ENCODE peak calls at places on chromosomes 5 and 9, in seven cellular contexts. O is AG04449; T is pancreas; G is AG09319; D is CD8-positive, alpha-beta T cell; J is thoracic aorta; K is spleen. F is an unnamed sample.

GRCh38 chr5:129379406-129379805 is 80.7 kb upstream of the ADAMTS19 start:
- DNase-seq in O (no peak), T (no peak), G (no peak), D (no peak), J (no peak), K (no peak), F (no peak)

GRCh38 chr5:45038366-45038987 is 229.7 kb downstream of the MRPS30 start:
- DNase-seq in O (no peak), T (no peak), G (no peak), D (no peak), J (no peak), K (no peak), F (no peak)

GRCh38 chr9:14148501-14149103 is 165.3 kb downstream of the NFIB start:
- DNase-seq in O (no peak), T (no peak), G (no peak), D (no peak), J (no peak), K (no peak), F (no peak)

GRCh38 chr5:31197183-31197582 is 3.7 kb downstream of the CDH6 start:
- DNase-seq in O (no peak), T (no peak), G (peak), D (no peak), J (no peak), K (no peak), F (no peak)

GRCh38 chr5:32531885-32532520 is 53.4 kb upstream of the SUB1 start:
- DNase-seq in O (no peak), T (no peak), G (no peak), D (peak), J (no peak), K (no peak), F (no peak)

GRCh38 chr5:177596775-177597238 is 3.1 kb upstream of the B4GALT7 start:
- DNase-seq in O (no peak), T (no peak), G (no peak), D (no peak), J (no peak), K (no peak), F (no peak)

GRCh38 chr9:100134731-100135130 is 35.7 kb downstream of the INVS start:
- DNase-seq in O (no peak), T (no peak), G (no peak), D (no peak), J (no peak), K (no peak), F (no peak)

GRCh38 chr5:83721878-83722779 is 1.5 kb upstream of the HAPLN1 start:
- DNase-seq in O (peak), T (peak), G (peak), D (no peak), J (peak), K (peak), F (no peak)

GRCh38 chr9:91734371-91734981 is 215.6 kb downstream of the ROR2 start:
- DNase-seq in O (no peak), T (peak), G (no peak), D (peak), J (no peak), K (peak), F (peak)

GRCh38 chr5:32044904-32045303 is 129.2 kb downstream of the GOLPH3 start:
- DNase-seq in O (peak), T (no peak), G (no peak), D (no peak), J (no peak), K (no peak), F (no peak)

GRCh38 chr5:167678457-167678856 is 613.0 kb upstream of the WWC1 start:
- DNase-seq in O (no peak), T (no peak), G (no peak), D (no peak), J (no peak), K (no peak), F (no peak)

GRCh38 chr5:140568664-140569063 is 4.0 kb downstream of the SLC35A4 start:
- DNase-seq in O (no peak), T (no peak), G (no peak), D (no peak), J (no peak), K (no peak), F (no peak)

GRCh38 chr9:37100317-37100716 is 20.1 kb upstream of the ZCCHC7 start:
- DNase-seq in O (no peak), T (no peak), G (no peak), D (no peak), J (no peak), K (no peak), F (no peak)

GRCh38 chr9:127908660-127908926 is 8.2 kb downstream of the ST6GALNAC4 start:
- DNase-seq in O (no peak), T (no peak), G (no peak), D (no peak), J (no peak), K (no peak), F (no peak)

GRCh38 chr9:33676746-33677505 is 118.4 kb upstream of the PRSS3 start:
- DNase-seq in O (no peak), T (peak), G (no peak), D (peak), J (no peak), K (peak), F (no peak)

GRCh38 chr5:151037561-151038291 is 17.3 kb downstream of the GPX3 start:
- DNase-seq in O (no peak), T (no peak), G (peak), D (no peak), J (no peak), K (peak), F (no peak)

GRCh38 chr5:72556351-72557146 is 49.3 kb upstream of the ZNF366 start:
- DNase-seq in O (no peak), T (peak), G (peak), D (peak), J (no peak), K (peak), F (no peak)

GRCh38 chr9:2336055-2336454 is 285.5 kb upstream of the VLDLR start:
- DNase-seq in O (no peak), T (no peak), G (no peak), D (no peak), J (no peak), K (no peak), F (no peak)

GRCh38 chr5:151926186-151926585 is 1.5 kb upstream of the GLRA1 start:
- DNase-seq in O (no peak), T (no peak), G (no peak), D (no peak), J (no peak), K (no peak), F (no peak)

GRCh38 chr5:110354341-110354740 is 372.1 kb downstream of the TMEM232 start:
- DNase-seq in O (no peak), T (peak), G (no peak), D (no peak), J (no peak), K (no peak), F (no peak)

GRCh38 chr9:107847977-107848376 is 358.4 kb upstream of the KLF4 start:
- DNase-seq in O (no peak), T (no peak), G (no peak), D (no peak), J (no peak), K (no peak), F (no peak)

GRCh38 chr9:136774416-136775045 is 10.2 kb upstream of the LCN15 start:
- DNase-seq in O (no peak), T (no peak), G (no peak), D (no peak), J (no peak), K (no peak), F (no peak)

GRCh38 chr5:156693113-156693512 is 157.0 kb upstream of the PPP1R2B start:
- DNase-seq in O (no peak), T (no peak), G (no peak), D (no peak), J (no peak), K (no peak), F (no peak)

GRCh38 chr9:20078246-20078645 is 289.4 kb upstream of the SLC24A2 start:
- DNase-seq in O (no peak), T (no peak), G (no peak), D (no peak), J (no peak), K (no peak), F (no peak)

GRCh38 chr9:69174645-69175487 is 789 bp downstream of the TJP2 start:
- DNase-seq in O (peak), T (peak), G (peak), D (no peak), J (peak), K (no peak), F (peak)

GRCh38 chr9:15277400-15278137 is 29.4 kb downstream of the TTC39B start:
- DNase-seq in O (no peak), T (no peak), G (no peak), D (no peak), J (no peak), K (no peak), F (no peak)

GRCh38 chr5:73963021-73963420 is 337.0 kb downstream of the ARHGEF28 start:
- DNase-seq in O (peak), T (peak), G (no peak), D (no peak), J (no peak), K (no peak), F (no peak)

GRCh38 chr9:89006308-89006707 is 15.0 kb downstream of the S1PR3 start:
- DNase-seq in O (no peak), T (no peak), G (no peak), D (no peak), J (no peak), K (no peak), F (no peak)

GRCh38 chr9:98365227-98365669 is 109.8 kb upstream of the TBC1D2 start:
- DNase-seq in O (no peak), T (no peak), G (no peak), D (no peak), J (no peak), K (no peak), F (no peak)

GRCh38 chr5:2702096-2702879 is 49.2 kb downstream of the IRX2 start:
- DNase-seq in O (no peak), T (no peak), G (no peak), D (no peak), J (no peak), K (no peak), F (no peak)

GRCh38 chr9:137077758-137078693 is 709 bp downstream of the UAP1L1 start:
- DNase-seq in O (no peak), T (no peak), G (no peak), D (peak), J (no peak), K (peak), F (no peak)

DNA sequence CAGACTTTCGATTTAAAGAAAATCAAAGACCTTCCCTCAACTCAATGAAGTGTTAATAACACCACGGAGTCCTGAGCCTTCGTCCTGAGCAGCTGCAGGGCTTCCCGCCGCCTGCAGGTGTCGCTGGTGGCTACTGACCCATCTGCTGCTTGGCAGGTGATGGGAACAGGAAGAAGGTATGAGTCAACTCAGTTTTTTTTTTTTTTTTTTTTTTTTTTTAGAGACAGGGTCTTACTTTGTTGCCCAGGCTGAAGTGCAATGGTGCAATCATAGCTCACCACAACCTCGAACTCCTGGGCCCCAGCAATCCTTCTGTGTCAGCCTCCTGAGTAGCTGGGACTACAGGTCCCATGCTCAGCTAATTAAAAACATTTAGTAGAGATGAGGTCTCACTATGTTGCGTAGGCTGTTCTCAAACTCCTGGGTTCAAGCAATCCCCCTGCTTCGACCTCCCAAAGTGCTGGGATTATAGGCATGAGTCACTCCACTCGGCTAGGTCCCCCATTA is 185.7 kb upstream of the IL12B start:
- DNase-seq in O (no peak), T (peak), G (no peak), D (peak), J (no peak), K (peak), F (peak)
- TF ChIP-seq CTCF in O (peak), T (peak), G (peak), D (peak), J (peak), K (peak), F (no peak)

DNA sequence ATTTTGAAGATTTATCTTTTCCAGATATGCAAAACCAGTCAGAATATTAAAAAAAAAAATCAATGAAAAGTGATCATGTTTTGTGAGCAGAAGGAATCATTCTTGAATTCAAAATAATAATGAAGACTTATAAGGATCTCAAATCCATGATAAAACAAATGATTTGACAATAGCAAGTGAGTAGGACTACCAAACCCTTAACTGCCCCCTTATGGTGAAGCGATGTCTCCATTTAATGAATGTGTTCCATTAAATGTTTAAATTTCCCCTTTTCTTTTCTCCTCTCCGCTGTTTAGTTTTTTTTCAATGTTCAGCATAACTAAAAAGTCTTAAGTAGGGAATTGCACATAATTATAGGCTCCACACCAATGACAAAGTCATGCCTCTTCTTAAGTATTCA is 12.2 kb upstream of the MARCHF3 start:
- DNase-seq in O (no peak), T (no peak), G (no peak), D (no peak), J (no peak), K (no peak), F (no peak)
- TF ChIP-seq CTCF in O (no peak), T (no peak), G (peak), D (no peak), J (no peak), K (no peak), F (no peak)

DNA sequence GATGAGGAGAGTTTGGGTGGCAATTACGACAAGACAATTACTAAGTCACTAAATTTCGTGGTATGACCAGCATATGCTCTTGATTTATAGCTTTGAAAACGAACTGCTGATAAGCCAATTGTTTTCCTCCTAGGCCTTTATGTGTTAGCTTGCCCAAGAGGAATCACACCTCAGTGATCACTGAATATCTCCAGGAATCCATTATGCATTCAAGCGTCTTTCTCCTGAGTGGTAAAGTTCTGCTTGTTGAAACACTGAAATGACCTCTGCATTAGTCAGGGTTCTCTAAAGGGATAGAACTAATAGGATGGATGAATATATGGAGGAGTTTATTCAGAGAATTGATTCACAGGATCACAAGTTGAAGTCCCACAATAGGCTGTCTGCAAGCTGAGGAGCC is 677.7 kb upstream of the MEF2C start:
- DNase-seq in O (no peak), T (no peak), G (no peak), D (no peak), J (no peak), K (no peak), F (no peak)
- TF ChIP-seq CTCF in O (no peak), T (no peak), G (no peak), D (no peak), J (no peak), K (no peak), F (no peak)

DNA sequence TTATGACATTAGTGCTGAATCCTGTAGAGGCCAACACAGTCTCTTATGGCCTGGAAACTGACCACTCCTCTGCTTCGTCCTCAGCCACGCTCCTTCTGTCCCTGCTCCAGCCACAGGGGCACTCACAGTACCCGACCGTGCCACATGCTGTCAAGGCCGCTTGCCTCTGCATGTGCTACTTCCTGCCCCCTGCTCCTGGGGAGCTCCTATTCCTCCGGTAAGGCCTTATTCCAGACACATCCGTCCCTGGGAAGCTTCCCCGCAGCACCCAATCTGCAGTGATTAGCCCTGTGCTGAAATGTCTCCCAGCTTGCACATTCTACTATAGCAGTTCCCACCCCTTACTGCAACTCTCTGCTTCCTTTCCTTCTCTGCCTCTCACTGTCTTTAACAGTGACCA is 187.5 kb downstream of the CRB2 start:
- DNase-seq in O (no peak), T (no peak), G (no peak), D (no peak), J (no peak), K (no peak), F (no peak)
- TF ChIP-seq CTCF in O (no peak), T (no peak), G (no peak), D (no peak), J (no peak), K (no peak), F (no peak)

GRCh38 chr5:51414516-51414915 is 31.3 kb downstream of the ISL1 start:
- DNase-seq in O (no peak), T (no peak), G (no peak), D (no peak), J (no peak), K (no peak), F (no peak)

GRCh38 chr5:51411917-51412316 is 28.7 kb downstream of the ISL1 start:
- DNase-seq in O (no peak), T (no peak), G (no peak), D (no peak), J (no peak), K (no peak), F (no peak)

DNA sequence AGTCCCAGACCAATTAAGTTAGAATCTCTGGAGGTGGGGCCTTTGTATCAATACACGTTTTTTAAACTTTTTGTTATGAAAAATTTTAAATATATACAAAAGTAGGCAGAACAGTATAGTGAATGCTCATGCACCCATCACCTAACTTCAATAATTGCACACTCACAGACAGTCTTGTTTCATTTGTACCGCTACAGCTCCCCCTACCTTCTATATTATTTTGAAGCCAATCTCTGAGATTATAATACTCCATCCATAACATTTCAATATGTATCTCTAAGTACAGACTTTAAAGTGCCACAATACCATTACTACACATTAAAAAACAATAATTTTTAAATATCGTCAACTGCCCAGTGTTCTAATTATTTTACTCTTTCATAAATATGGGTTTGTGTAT is 32.9 kb downstream of the ISL1 start:
- DNase-seq in O (no peak), T (no peak), G (no peak), D (no peak), J (no peak), K (no peak), F (no peak)
- TF ChIP-seq CTCF in O (no peak), T (no peak), G (no peak), D (no peak), J (no peak), K (no peak), F (no peak)

F was measured in omental fat pad.